ENCODE peak calls at places on chromosomes 4 and X, in ten cellular contexts. Z is omental fat pad; W is HCEC 1CT; E is cerebellum; K is B cell; Q is WTC11; P is small intestine; H is CD4-positive, alpha-beta memory T cell; D is endodermal cell; M is OCI-M1. T is an unnamed sample.

GRCh38 chr4:1382776-1383727 is 23.2 kb downstream of the NKX1-1 start:
- DNase-seq in M (no peak), P (no peak), H (peak; percentile 12), W (no peak), E (no peak), Z (no peak), K (no peak), Q (peak; percentile 3), D (peak; percentile 29), T (no peak)

GRCh38 chr4:76803522-76803921 is 94.4 kb downstream of the SOWAHB start:
- DNase-seq in W (peak; percentile 21), M (peak; percentile 12), H (no peak), E (no peak), D (peak; percentile 51), P (peak; percentile 58), Q (no peak), K (no peak), Z (no peak), T (peak; percentile 48)

GRCh38 chr4:4866833-4867744 is 7.6 kb downstream of the MSX1 start:
- DNase-seq in E (no peak), Z (no peak), W (no peak), D (peak; percentile 92), K (peak; percentile 17), Q (peak; percentile 83), M (no peak), P (no peak), H (no peak), T (peak; percentile 79)

GRCh38 chrX:5242091-5242790 is 986.4 kb downstream of the NLGN4X start:
- DNase-seq in P (no peak), W (no peak), D (peak; percentile 80), Z (no peak), Q (peak; percentile 7), E (no peak), H (no peak), M (no peak), K (no peak), T (peak; percentile 4)

GRCh38 chrX:120823554-120823953 is 52.1 kb downstream of the CT47B1 start:
- DNase-seq in M (no peak), Q (no peak), W (peak; percentile 1), D (no peak), Z (no peak), K (no peak), E (no peak), P (no peak), H (no peak), T (no peak)

GRCh38 chr4:146521543-146522097 is at the start of gene SLC10A7:
- DNase-seq in Q (peak; percentile 73), W (peak; percentile 51), P (peak; percentile 73), K (peak; percentile 79), D (peak; percentile 93), Z (peak; percentile 39), M (peak; percentile 89), E (peak; percentile 85), H (peak; percentile 70), T (peak; percentile 87)

GRCh38 chrX:70769659-70770232 is 138.8 kb downstream of the TEX11 start:
- DNase-seq in Z (no peak), W (peak; percentile 1), H (no peak), E (peak; percentile 2), P (peak; percentile 1), D (no peak), M (peak; percentile 18), K (peak; percentile 5), Q (no peak), T (no peak)

GRCh38 chrX:14344172-14344940 is 185.0 kb upstream of the GLRA2 start:
- DNase-seq in M (peak; percentile 1), Q (no peak), P (no peak), H (no peak), D (no peak), E (no peak), K (no peak), W (no peak), Z (no peak), T (no peak)

GRCh38 chrX:24987731-24988130 is 28.0 kb downstream of the ARX start:
- DNase-seq in Z (no peak), K (no peak), M (no peak), H (no peak), D (no peak), Q (no peak), W (no peak), E (no peak), P (no peak), T (no peak)

GRCh38 chrX:3713225-3713936 is at the start of gene PRKX:
- DNase-seq in W (peak; percentile 16), H (peak; percentile 74), P (peak; percentile 54), Q (peak; percentile 44), D (peak; percentile 87), E (peak; percentile 2), M (peak; percentile 74), Z (no peak), K (peak; percentile 93), T (peak; percentile 84)

GRCh38 chr4:79181190-79181589 is 144.7 kb downstream of the NAA11 start:
- DNase-seq in Q (no peak), Z (no peak), K (no peak), W (no peak), E (no peak), P (peak; percentile 3), D (no peak), M (no peak), H (no peak), T (no peak)

GRCh38 chr4:144709159-144709558 is 63.2 kb downstream of the HHIP start:
- DNase-seq in K (no peak), Z (no peak), M (no peak), Q (no peak), P (no peak), H (no peak), D (peak; percentile 88), W (peak; percentile 32), E (no peak), T (peak; percentile 7)

GRCh38 chrX:47581731-47582647 is at the start of gene TIMP1:
- DNase-seq in H (peak; percentile 90), W (peak; percentile 90), E (peak; percentile 77), K (peak; percentile 52), Z (peak; percentile 71), P (peak; percentile 44), Q (peak; percentile 75), M (peak; percentile 95), D (peak; percentile 91), T (peak; percentile 81)

GRCh38 chr4:6893449-6894085 is 16.1 kb upstream of the TBC1D14 start:
- DNase-seq in Q (no peak), H (no peak), W (no peak), E (no peak), K (no peak), P (peak; percentile 96), M (peak; percentile 52), Z (no peak), D (no peak), T (no peak)

GRCh38 chrX:65883556-65883955 is 156.3 kb downstream of the VSIG4 start:
- DNase-seq in K (no peak), Q (no peak), Z (no peak), D (no peak), E (no peak), W (no peak), P (no peak), M (no peak), H (no peak), T (no peak)

GRCh38 chr4:21656832-21657231 is 291.7 kb downstream of the KCNIP4 start:
- DNase-seq in E (no peak), M (no peak), P (no peak), K (no peak), H (no peak), Q (no peak), Z (no peak), D (no peak), W (no peak), T (no peak)

GRCh38 chr4:6732441-6733357 is 16.7 kb downstream of the BLOC1S4 start:
- DNase-seq in W (peak; percentile 76), P (peak; percentile 72), M (peak; percentile 90), Q (no peak), D (peak; percentile 71), Z (peak; percentile 41), K (no peak), E (no peak), H (no peak), T (peak; percentile 61)

GRCh38 chr4:123943976-123944375 is 547.4 kb downstream of the SPRY1 start:
- DNase-seq in K (no peak), M (no peak), Z (no peak), E (no peak), D (no peak), Q (no peak), P (no peak), W (no peak), H (no peak), T (no peak)

GRCh38 chr4:2186133-2186864 is 55.6 kb downstream of the HAUS3 start:
- DNase-seq in Q (peak; percentile 68), E (no peak), W (no peak), D (peak; percentile 83), H (no peak), K (no peak), M (peak; percentile 35), P (peak; percentile 45), Z (no peak), T (peak; percentile 69)

GRCh38 chr4:105967058-105967658 is 71.9 kb downstream of the NPNT start:
- DNase-seq in Q (no peak), H (no peak), M (no peak), K (no peak), E (no peak), W (no peak), Z (no peak), D (no peak), P (no peak), T (no peak)

GRCh38 chr4:12319765-12320164 is 891.1 kb upstream of the HS3ST1 start:
- DNase-seq in Z (no peak), K (no peak), M (no peak), W (no peak), P (no peak), D (no peak), Q (no peak), H (no peak), E (no peak), T (no peak)

GRCh38 chrX:54540289-54540688 is 10.3 kb downstream of the GNL3L start:
- DNase-seq in E (no peak), M (no peak), K (no peak), Q (no peak), P (no peak), Z (no peak), D (no peak), H (no peak), W (peak; percentile 17), T (no peak)

GRCh38 chr4:188930822-188931221 is 791.6 kb downstream of the TRIML1 start:
- DNase-seq in M (no peak), P (no peak), Q (peak; percentile 52), K (peak; percentile 6), D (peak; percentile 80), Z (no peak), H (no peak), E (no peak), W (no peak), T (no peak)

GRCh38 chr4:2222838-2223237 is 19.1 kb downstream of the HAUS3 start:
- DNase-seq in Q (no peak), E (no peak), M (no peak), H (no peak), P (no peak), D (peak; percentile 68), Z (no peak), W (no peak), K (no peak), T (peak; percentile 63)

GRCh38 chr4:140069068-140069467 is 84.9 kb downstream of the MAML3 start:
- DNase-seq in E (no peak), P (no peak), W (peak; percentile 40), H (no peak), Z (no peak), K (no peak), Q (no peak), D (no peak), M (peak; percentile 41), T (no peak)

GRCh38 chr4:23962462-23962861 is 72.6 kb upstream of the PPARGC1A start:
- DNase-seq in K (no peak), Z (no peak), W (no peak), D (no peak), H (no peak), Q (no peak), P (no peak), M (no peak), E (no peak), T (no peak)

GRCh38 chr4:178471385-178471784 is 1029.1 kb upstream of the AGA start:
- DNase-seq in Q (no peak), W (no peak), P (no peak), D (no peak), M (no peak), K (no peak), E (no peak), H (no peak), Z (no peak), T (peak; percentile 14)